ENCODE peak calls at places on chromosomes 16 and 17, in ten cellular contexts. V is HepG2, K is adrenal gland, A is heart left ventricle, B is transverse colon, Y is gastrocnemius medialis, X is esophagus squamous epithelium, E is tibial nerve, L is A549, S is IMR-90. Z is an unnamed sample.

GRCh38 chr17:19344311-19345066 is 18.0 kb downstream of the B9D1 start:
- DNase-seq in V (no peak), K (peak; percentile 52), A (no peak), B (no peak), Y (no peak), X (no peak), E (no peak), L (no peak), S (no peak), Z (no peak)

GRCh38 chr16:56234737-56235136 is 43.4 kb downstream of the GNAO1 start:
- DNase-seq in V (no peak), K (no peak), A (no peak), B (no peak), Y (no peak), X (no peak), E (no peak), L (no peak), S (no peak), Z (no peak)

GRCh38 chr17:46264456-46265198 is 30.3 kb upstream of the LRRC37A start:
- DNase-seq in V (peak; percentile 56), K (no peak), A (no peak), B (no peak), Y (no peak), X (no peak), E (no peak), L (peak; percentile 56), S (peak; percentile 92), Z (no peak)

GRCh38 chr17:43608313-43608712 is 53.4 kb downstream of the MEOX1 start:
- DNase-seq in V (no peak), K (no peak), A (no peak), B (no peak), Y (no peak), X (no peak), E (no peak), L (no peak), S (peak; percentile 70), Z (no peak)

GRCh38 chr17:58520843-58521430 is 6.5 kb upstream of the MTMR4 start:
- DNase-seq in V (peak; percentile 64), K (no peak), A (no peak), B (no peak), Y (no peak), X (no peak), E (no peak), L (no peak), S (peak; percentile 13), Z (no peak)

GRCh38 chr17:44990994-44991393 is 22.9 kb upstream of the C1QL1 start:
- DNase-seq in V (no peak), K (no peak), A (no peak), B (no peak), Y (no peak), X (no peak), E (no peak), L (no peak), S (no peak), Z (no peak)

GRCh38 chr17:21318439-21318838 is 33.9 kb downstream of the MAP2K3 start:
- DNase-seq in V (no peak), K (peak; percentile 51), A (no peak), B (no peak), Y (no peak), X (no peak), E (no peak), L (no peak), S (no peak), Z (no peak)

GRCh38 chr17:290626-291025 is 62.0 kb downstream of the RPH3AL start:
- DNase-seq in V (no peak), K (no peak), A (no peak), B (no peak), Y (no peak), X (no peak), E (peak; percentile 2), L (no peak), S (no peak), Z (peak; percentile 68)

GRCh38 chr16:27235938-27236245 is 32.6 kb downstream of the KDM8 start:
- DNase-seq in V (no peak), K (no peak), A (no peak), B (no peak), Y (no peak), X (no peak), E (no peak), L (no peak), S (no peak), Z (no peak)

GRCh38 chr16:71564377-71564967 is 12.4 kb downstream of the TAT start:
- DNase-seq in V (no peak), K (no peak), A (no peak), B (no peak), Y (no peak), X (no peak), E (peak; percentile 79), L (no peak), S (no peak), Z (no peak)

GRCh38 chr16:7423436-7423941 is 90.8 kb downstream of the RBFOX1 start:
- DNase-seq in V (no peak), K (no peak), A (no peak), B (no peak), Y (no peak), X (no peak), E (no peak), L (no peak), S (no peak), Z (no peak)

GRCh38 chr17:34166394-34166793 is 88.7 kb upstream of the CCL2 start:
- DNase-seq in V (no peak), K (no peak), A (no peak), B (no peak), Y (no peak), X (no peak), E (no peak), L (no peak), S (no peak), Z (no peak)

GRCh38 chr16:3487521-3488410 is 7.5 kb downstream of the C16orf90 start:
- DNase-seq in V (peak; percentile 32), K (no peak), A (peak; percentile 47), B (no peak), Y (no peak), X (no peak), E (no peak), L (no peak), S (no peak), Z (no peak)
- TF ChIP-seq CTCF in V (peak; percentile 28), K (no peak), A (no peak), B (no peak), Y (no peak), X (no peak), E (no peak), L (no peak), S (no peak), Z (no peak)

DNA sequence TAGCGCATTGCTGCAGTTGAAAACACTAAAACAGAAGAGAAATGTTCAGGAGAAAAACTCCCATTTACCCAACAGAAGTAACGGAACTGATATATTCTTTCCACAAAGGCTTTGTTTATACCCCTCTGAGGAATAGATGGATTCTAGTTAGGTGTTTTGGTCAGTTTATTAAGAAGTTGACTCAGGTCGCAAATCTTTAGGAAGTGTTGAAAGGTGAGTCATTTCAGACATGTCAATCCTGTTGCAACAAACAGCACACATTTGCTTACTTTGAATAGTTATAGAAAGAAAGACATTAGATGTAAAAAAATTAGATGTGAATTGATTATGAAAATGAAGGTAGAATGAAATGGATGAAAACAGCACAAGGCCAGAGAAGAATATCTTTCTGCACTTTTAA is 941.0 kb downstream of the KCNJ2 start:
- DNase-seq in V (no peak), K (no peak), A (no peak), B (no peak), Y (no peak), X (no peak), E (no peak), L (no peak), S (no peak), Z (no peak)
- H3K4me3 ChIP-seq in V (no peak overlapping the region), K (no peak overlapping the region), A (no peak overlapping the region), B (no peak overlapping the region), Y (no peak overlapping the region), X (no peak overlapping the region), E (no peak overlapping the region), L (no peak overlapping the region), S (no peak overlapping the region), Z (no peak overlapping the region)

GRCh38 chr16:23298290-23298689 is 3.8 kb upstream of the SCNN1B start:
- DNase-seq in V (no peak), K (no peak), A (no peak), B (no peak), Y (no peak), X (no peak), E (no peak), L (no peak), S (no peak), Z (no peak)

GRCh38 chr16:23303685-23304084 is 1.6 kb downstream of the SCNN1B start:
- DNase-seq in V (no peak), K (no peak), A (no peak), B (no peak), Y (no peak), X (no peak), E (no peak), L (no peak), S (no peak), Z (no peak)

GRCh38 chr16:23301251-23302044 is 654 bp upstream of the SCNN1B start:
- DNase-seq in V (no peak), K (no peak), A (no peak), B (no peak), Y (no peak), X (no peak), E (no peak), L (no peak), S (no peak), Z (no peak)

GRCh38 chr16:23304620-23305019 is 2.5 kb downstream of the SCNN1B start:
- DNase-seq in V (no peak), K (no peak), A (no peak), B (no peak), Y (no peak), X (no peak), E (no peak), L (no peak), S (no peak), Z (no peak)

DNA sequence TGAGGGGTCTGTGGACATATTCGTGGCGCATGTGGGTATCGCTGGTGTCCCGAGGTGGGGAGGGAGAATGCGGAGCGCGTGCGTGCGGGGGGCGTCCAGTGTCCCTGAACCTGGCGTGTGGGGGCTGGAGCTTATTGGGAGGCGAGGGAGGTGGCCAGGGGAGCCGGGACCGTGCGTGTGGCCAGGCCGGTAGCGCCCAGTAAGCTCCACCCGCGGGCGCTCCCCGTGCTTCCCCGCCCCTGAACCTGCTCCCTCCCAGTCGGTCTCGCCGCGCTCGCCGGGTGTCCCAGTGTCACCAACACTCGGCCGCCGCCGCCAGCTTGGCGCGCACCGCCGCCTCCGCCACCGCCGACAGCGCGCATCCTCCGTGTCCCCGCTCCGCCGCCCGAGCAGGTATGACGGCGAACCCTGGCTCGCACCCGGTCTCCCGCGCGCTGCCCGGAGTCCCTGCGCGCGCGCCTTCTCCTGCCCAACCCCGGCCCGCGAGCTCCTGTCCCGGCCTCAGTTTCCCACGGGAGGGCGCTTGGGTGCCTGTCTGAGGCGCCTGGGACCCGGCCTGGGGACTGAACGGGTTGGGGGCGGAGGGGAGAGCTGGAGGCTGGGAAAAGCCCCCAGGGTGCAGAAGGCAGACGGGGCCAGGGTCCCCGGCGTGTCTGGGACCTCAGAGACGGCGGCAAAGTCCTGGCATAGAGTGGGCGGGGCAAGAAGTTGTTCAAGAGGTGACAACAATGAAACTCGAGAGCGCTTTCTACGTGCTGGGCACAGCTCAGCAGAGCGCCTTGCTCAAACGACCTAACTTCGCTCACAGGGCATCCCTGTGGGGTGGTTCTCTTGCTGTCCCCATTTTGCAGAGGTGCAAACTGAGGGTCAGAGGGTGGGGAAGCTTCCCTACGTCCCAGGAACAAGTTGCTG is at the start of gene SCNN1B:
- DNase-seq in V (no peak), K (no peak), A (no peak), B (peak; percentile 86), Y (no peak), X (no peak), E (no peak), L (no peak), S (no peak), Z (no peak)
- TF ChIP-seq POLR2A in V (no peak), K (no peak), A (no peak), B (peak; percentile 68), Y (no peak), X (peak; percentile 48), E (no peak), L (no peak), S (no peak), Z (no peak)

GRCh38 chr17:6343191-6343590 is 91.7 kb downstream of the AIPL1 start:
- DNase-seq in V (no peak), K (no peak), A (no peak), B (no peak), Y (no peak), X (no peak), E (no peak), L (no peak), S (no peak), Z (no peak)
- TF ChIP-seq CTCF in V (no peak), K (no peak), A (no peak), B (no peak), Y (no peak), X (no peak), E (no peak), L (no peak), S (no peak), Z (no peak)

Z was measured in lower leg skin.